ENCODE peak calls at places on chromosomes 5 and 9, in eight cellular contexts. X is HFFc6, N is nephron progenitor cell, U is astrocyte of the spinal cord, D is vagina, M is heart right ventricle, B is H9, T is AG09309. A is an unnamed sample.

GRCh38 chr5:120538644-120539043 is 74.5 kb downstream of the PRR16 start:
- DNase-seq in X (peak), N (no peak), U (peak), D (no peak), M (peak), B (no peak), T (no peak), A (no peak)

GRCh38 chr9:75422939-75423522 is 334.7 kb downstream of the OSTF1 start:
- DNase-seq in X (no peak), N (no peak), U (no peak), D (no peak), M (no peak), B (no peak), T (no peak), A (no peak)

GRCh38 chr5:151751091-151751490 is 7.3 kb downstream of the ATOX1 start:
- DNase-seq in X (peak), N (no peak), U (no peak), D (no peak), M (no peak), B (no peak), T (peak), A (no peak)

GRCh38 chr5:87245451-87245850 is 22.2 kb upstream of the RASA1 start:
- DNase-seq in X (no peak), N (no peak), U (no peak), D (no peak), M (no peak), B (no peak), T (no peak), A (no peak)

GRCh38 chr9:123250504-123250903 is 17.9 kb downstream of the STRBP start:
- DNase-seq in X (no peak), N (no peak), U (no peak), D (no peak), M (no peak), B (no peak), T (no peak), A (no peak)

GRCh38 chr9:76415154-76415553 is 20.9 kb upstream of the RFK start:
- DNase-seq in X (peak), N (no peak), U (peak), D (no peak), M (no peak), B (no peak), T (no peak), A (no peak)

GRCh38 chr5:6378128-6379023 is at the start of gene MED10:
- DNase-seq in X (peak), N (peak), U (peak), D (peak), M (peak), B (peak), T (peak), A (peak)

GRCh38 chr9:21684831-21685362 is 117.5 kb upstream of the MTAP start:
- DNase-seq in X (peak), N (no peak), U (peak), D (peak), M (no peak), B (no peak), T (no peak), A (no peak)

GRCh38 chr9:130794923-130795495 is 40.0 kb upstream of the ABL1 start:
- DNase-seq in X (no peak), N (no peak), U (no peak), D (no peak), M (no peak), B (no peak), T (no peak), A (no peak)

GRCh38 chr5:14223372-14223771 is 80.2 kb downstream of the TRIO start:
- DNase-seq in X (no peak), N (no peak), U (no peak), D (no peak), M (no peak), B (no peak), T (no peak), A (no peak)

GRCh38 chr5:118115791-118116190 is 872.6 kb downstream of the DTWD2 start:
- DNase-seq in X (no peak), N (no peak), U (peak), D (no peak), M (no peak), B (no peak), T (peak), A (no peak)

GRCh38 chr9:136545966-136546696 is at the start of gene NOTCH1:
- DNase-seq in X (peak), N (peak), U (peak), D (no peak), M (peak), B (peak), T (peak), A (peak)

GRCh38 chr9:90878562-90878961 is 76.9 kb downstream of the SYK start:
- DNase-seq in X (no peak), N (no peak), U (no peak), D (peak), M (no peak), B (no peak), T (no peak), A (no peak)

GRCh38 chr5:133801955-133802751 is 166.3 kb downstream of the C5orf15 start:
- DNase-seq in X (peak), N (peak), U (peak), D (no peak), M (peak), B (no peak), T (no peak), A (no peak)

GRCh38 chr5:137292461-137293025 is 206.6 kb downstream of the SPOCK1 start:
- DNase-seq in X (no peak), N (no peak), U (no peak), D (no peak), M (no peak), B (no peak), T (no peak), A (no peak)

GRCh38 chr9:97889941-97890557 is 32.3 kb downstream of the TRMO start:
- DNase-seq in X (peak), N (peak), U (no peak), D (no peak), M (no peak), B (peak), T (no peak), A (no peak)

GRCh38 chr5:64144429-64145215 is 21.0 kb upstream of the RNF180 start:
- DNase-seq in X (no peak), N (no peak), U (peak), D (no peak), M (no peak), B (no peak), T (peak), A (no peak)

GRCh38 chr5:149831492-149831891 is 101.4 kb downstream of the PPARGC1B start:
- DNase-seq in X (no peak), N (no peak), U (peak), D (no peak), M (no peak), B (no peak), T (no peak), A (peak)

GRCh38 chr5:172933238-172933637 is 26.0 kb upstream of the RPL26L1 start:
- DNase-seq in X (no peak), N (no peak), U (no peak), D (no peak), M (no peak), B (no peak), T (no peak), A (no peak)

GRCh38 chr9:113940077-113940476 is 64.0 kb downstream of the ZNF618 start:
- DNase-seq in X (no peak), N (no peak), U (no peak), D (no peak), M (no peak), B (no peak), T (no peak), A (no peak)

GRCh38 chr5:126471875-126472537 is 48.8 kb downstream of the GRAMD2B start:
- DNase-seq in X (peak), N (no peak), U (peak), D (no peak), M (no peak), B (no peak), T (peak), A (no peak)

GRCh38 chr9:581673-582497 is 259.6 kb upstream of the DMRT1 start:
- DNase-seq in X (no peak), N (peak), U (no peak), D (no peak), M (no peak), B (peak), T (no peak), A (no peak)

GRCh38 chr9:76887951-76888350 is 18.0 kb downstream of the PRUNE2 start:
- DNase-seq in X (no peak), N (no peak), U (peak), D (no peak), M (no peak), B (peak), T (no peak), A (no peak)

GRCh38 chr5:150394103-150394502 is 18.6 kb downstream of the CD74 start:
- DNase-seq in X (peak), N (no peak), U (peak), D (no peak), M (no peak), B (no peak), T (no peak), A (no peak)

GRCh38 chr9:126514037-126514821 is 99.5 kb upstream of the LMX1B start:
- DNase-seq in X (peak), N (peak), U (no peak), D (no peak), M (peak), B (peak), T (no peak), A (peak)

GRCh38 chr9:81632599-81632998 is 56.7 kb downstream of the TLE1 start:
- DNase-seq in X (peak), N (no peak), U (peak), D (no peak), M (no peak), B (no peak), T (peak), A (no peak)

GRCh38 chr9:136302527-136302926 is 1.4 kb downstream of the CCDC187 start:
- DNase-seq in X (no peak), N (no peak), U (no peak), D (no peak), M (no peak), B (no peak), T (no peak), A (no peak)

GRCh38 chr5:83197326-83197725 is 120.0 kb downstream of the XRCC4 start:
- DNase-seq in X (no peak), N (no peak), U (no peak), D (no peak), M (no peak), B (no peak), T (no peak), A (no peak)

GRCh38 chr5:66959668-66960067 is 236.9 kb downstream of the CD180 start:
- DNase-seq in X (peak), N (no peak), U (no peak), D (no peak), M (no peak), B (no peak), T (no peak), A (no peak)

GRCh38 chr5:72662936-72663335 is 153.5 kb upstream of the TNPO1 start:
- DNase-seq in X (no peak), N (no peak), U (no peak), D (no peak), M (no peak), B (no peak), T (no peak), A (no peak)

GRCh38 chr5:135482383-135482933 is 30.3 kb upstream of the TIFAB start:
- DNase-seq in X (no peak), N (no peak), U (no peak), D (no peak), M (no peak), B (no peak), T (no peak), A (no peak)
- TF ChIP-seq CTCF in X (no peak), N (no peak), U (no peak), D (no peak), M (no peak), B (no peak), T (no peak), A (no peak)

DNA sequence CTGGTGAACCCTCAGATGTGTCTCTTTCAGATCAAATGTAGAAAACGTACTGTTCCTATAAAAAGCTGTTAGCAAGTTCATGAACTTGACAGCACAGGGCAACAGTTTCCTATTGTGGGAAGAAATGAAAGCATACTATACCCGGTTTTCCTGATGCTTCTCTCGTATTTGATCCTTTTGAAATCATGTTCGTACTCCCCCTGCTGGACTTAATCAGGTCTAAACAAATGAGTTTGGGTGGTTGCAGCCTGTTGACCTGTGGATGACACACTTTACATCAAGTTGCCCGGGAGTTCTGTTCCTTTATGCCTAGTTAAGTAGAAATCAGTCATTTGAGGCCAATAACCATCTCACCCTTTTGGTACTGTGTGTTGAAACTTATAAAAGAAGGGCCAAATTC is 1992.3 kb downstream of the MAT2B start:
- DNase-seq in X (no peak), N (no peak), U (no peak), D (no peak), M (no peak), B (peak), T (no peak), A (no peak)
- TF ChIP-seq CTCF in X (peak), N (no peak), U (peak), D (no peak), M (no peak), B (peak), T (no peak), A (no peak)

GRCh38 chr9:110340306-110340705 is 2.6 kb upstream of the TXNDC8 start:
- DNase-seq in X (peak), N (no peak), U (no peak), D (no peak), M (no peak), B (peak), T (no peak), A (no peak)
- TF ChIP-seq CTCF in X (peak), N (no peak), U (peak), D (no peak), M (no peak), B (peak), T (peak), A (no peak)

DNA sequence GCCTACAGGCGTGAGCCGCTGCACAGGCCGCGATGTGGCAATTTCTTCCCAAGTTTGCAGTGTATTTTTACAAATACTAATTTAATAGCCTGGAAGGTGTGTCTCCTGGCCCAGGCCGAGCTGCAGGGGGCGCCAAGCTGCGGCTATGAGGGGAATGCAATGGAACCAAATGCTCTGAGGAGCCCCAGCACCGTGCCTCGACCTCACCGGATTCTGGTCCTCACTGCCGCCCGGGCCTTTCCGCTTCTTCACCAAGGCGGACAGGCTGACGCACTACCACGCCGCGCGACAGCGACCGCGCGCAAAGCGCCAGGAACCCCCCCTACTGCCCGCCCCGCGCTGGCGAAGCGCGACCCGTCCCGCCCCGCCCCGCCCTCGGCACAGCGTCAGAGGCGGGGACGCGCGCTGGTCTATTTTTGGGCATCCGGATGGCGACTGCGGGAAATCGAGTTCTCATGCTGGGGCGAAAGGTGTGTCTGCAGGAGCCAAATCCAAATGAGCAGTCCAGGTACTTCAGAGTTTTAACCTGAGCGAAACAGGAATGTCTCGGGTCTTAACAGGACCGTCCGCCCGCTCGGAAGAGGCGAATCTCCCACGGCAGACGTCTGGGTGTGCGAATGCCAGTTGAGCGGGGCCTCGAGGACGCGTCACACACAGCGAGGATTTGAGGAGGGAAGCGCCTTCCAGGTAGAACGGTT is 31.7 kb upstream of the PRXL2C start:
- DNase-seq in X (no peak), N (peak), U (peak), D (no peak), M (peak), B (peak), T (no peak), A (peak)
- TF ChIP-seq CTCF in X (peak), N (peak), U (peak), D (peak), M (peak), B (peak), T (peak), A (no peak)

DNA sequence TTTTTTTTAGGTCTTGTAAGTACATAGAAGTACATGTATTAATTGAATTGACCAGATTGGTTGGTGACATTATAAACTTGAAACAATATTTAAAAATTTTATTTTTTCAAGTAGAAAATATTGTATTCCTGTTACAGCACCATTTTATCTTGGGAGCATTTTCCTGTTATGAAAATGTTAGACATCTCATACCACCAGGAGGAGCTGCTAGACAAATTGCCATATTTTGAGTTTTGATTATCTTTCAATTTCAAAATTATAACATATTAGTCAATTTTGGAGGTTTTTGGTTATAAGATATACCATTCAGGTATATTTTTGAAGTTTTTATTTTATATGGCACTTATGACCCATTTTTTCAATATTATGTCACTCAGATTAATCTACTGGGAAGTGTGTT is 84.4 kb downstream of the CNTLN start:
- DNase-seq in X (no peak), N (no peak), U (peak), D (no peak), M (no peak), B (no peak), T (no peak), A (no peak)
- TF ChIP-seq CTCF in X (peak), N (no peak), U (no peak), D (no peak), M (no peak), B (peak), T (peak), A (no peak)

GRCh38 chr5:10019236-10019635 is 230.5 kb downstream of the ATPSCKMT start:
- DNase-seq in X (no peak), N (no peak), U (no peak), D (no peak), M (no peak), B (no peak), T (no peak), A (no peak)

GRCh38 chr5:10023494-10023893 is 226.2 kb downstream of the ATPSCKMT start:
- DNase-seq in X (no peak), N (no peak), U (no peak), D (no peak), M (no peak), B (no peak), T (no peak), A (no peak)

GRCh38 chr5:10018211-10018610 is 231.5 kb downstream of the ATPSCKMT start:
- DNase-seq in X (peak), N (no peak), U (no peak), D (no peak), M (no peak), B (no peak), T (no peak), A (no peak)

GRCh38 chr5:10018670-10019069 is 231.0 kb downstream of the ATPSCKMT start:
- DNase-seq in X (peak), N (no peak), U (peak), D (no peak), M (no peak), B (no peak), T (peak), A (no peak)

DNA sequence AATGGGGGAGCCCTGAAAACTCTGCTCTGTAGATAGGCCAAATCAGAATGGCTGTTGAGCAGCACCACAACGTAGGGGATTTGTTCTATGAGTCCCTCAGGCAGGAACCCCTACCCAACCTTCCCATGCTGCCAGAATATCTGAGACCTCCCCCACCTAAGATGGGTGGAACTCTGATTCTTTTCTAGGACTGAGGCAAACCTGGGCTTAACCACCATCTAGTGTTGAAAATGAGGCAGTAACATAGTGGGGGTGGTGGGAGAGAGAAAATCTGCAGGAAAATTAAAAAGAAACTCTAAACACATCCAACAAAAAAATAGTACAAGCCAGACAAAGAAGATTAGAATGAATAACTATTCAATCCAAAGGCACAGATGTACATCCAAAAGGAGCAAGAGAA is 228.4 kb downstream of the ATPSCKMT start:
- DNase-seq in X (no peak), N (no peak), U (no peak), D (no peak), M (no peak), B (no peak), T (no peak), A (no peak)
- TF ChIP-seq CTCF in X (peak), N (no peak), U (no peak), D (no peak), M (no peak), B (peak), T (peak), A (no peak)

GRCh38 chr5:170338933-170339779 is 41.6 kb upstream of the LCP2 start:
- DNase-seq in X (no peak), N (no peak), U (no peak), D (no peak), M (no peak), B (peak), T (no peak), A (peak)
- TF ChIP-seq CTCF in X (no peak), N (no peak), U (no peak), D (no peak), M (peak), B (peak), T (no peak), A (peak)

DNA sequence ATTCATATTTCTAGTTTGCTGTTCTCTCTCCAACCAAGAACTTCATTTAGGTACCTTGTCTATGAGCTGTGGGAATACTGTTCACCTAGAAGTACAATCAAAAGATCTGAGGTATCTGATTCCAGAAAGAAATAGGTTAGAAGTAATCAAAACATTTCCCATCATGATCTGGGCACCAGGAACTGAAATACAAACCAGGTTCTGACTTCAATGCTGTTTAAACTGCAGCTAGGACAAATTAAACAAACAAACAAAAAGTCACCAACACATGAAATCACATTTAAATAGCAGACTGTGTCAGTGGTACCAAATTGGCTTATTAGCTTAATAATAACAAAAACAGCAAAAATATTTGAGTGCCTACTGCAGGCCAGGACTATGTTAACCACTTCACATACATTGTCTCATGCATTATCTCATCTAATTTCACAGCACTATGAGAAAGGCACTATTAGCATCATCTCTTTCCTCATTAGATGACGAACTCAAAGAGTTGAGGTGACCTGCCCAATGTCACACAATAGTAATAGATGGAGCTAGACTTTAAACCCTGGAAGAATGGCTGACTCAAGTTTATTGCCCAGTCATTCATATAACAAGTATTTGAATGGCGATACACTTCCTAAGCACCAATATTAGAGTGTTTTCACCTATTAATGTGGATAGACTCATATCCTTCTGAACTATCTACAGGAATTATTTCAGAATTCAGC is 14.5 kb downstream of the PLPP1 start:
- DNase-seq in X (no peak), N (no peak), U (no peak), D (no peak), M (no peak), B (no peak), T (no peak), A (no peak)
- TF ChIP-seq CTCF in X (no peak), N (no peak), U (no peak), D (no peak), M (no peak), B (no peak), T (no peak), A (no peak)